ENCODE peak calls at places on chromosomes 11 and 22, in ten cellular contexts. W is HCT116, P is coronary artery, D is cardiac muscle cell, A is fibroblast of lung, L is psoas muscle, B is breast epithelium, G is transverse colon, O is neural progenitor cell, J is DND-41. K is an unnamed sample.

GRCh38 chr11:62400760-62401159 is 18.1 kb upstream of the SCGB1A1 start:
- DNase-seq in G (peak), J (no peak), O (no peak), D (peak), L (peak), P (peak), W (no peak), A (peak), B (peak), K (no peak)

GRCh38 chr11:65856689-65857499 is 1.1 kb downstream of the CFL1 start:
- DNase-seq in D (peak), A (peak), G (peak), J (peak), P (peak), B (peak), L (peak), W (no peak), O (peak), K (no peak)

GRCh38 chr11:72119188-72119587 is 6.7 kb upstream of the ANAPC15 start:
- DNase-seq in D (no peak), B (no peak), G (no peak), L (no peak), W (no peak), O (no peak), P (no peak), A (no peak), J (no peak), K (no peak)

GRCh38 chr22:42202669-42203068 is 67.8 kb downstream of the TCF20 start:
- DNase-seq in P (no peak), O (no peak), W (no peak), J (no peak), L (no peak), G (no peak), D (peak), B (no peak), A (peak), K (no peak)

GRCh38 chr11:2802389-2803185 is 83.0 kb downstream of the CDKN1C start:
- DNase-seq in G (peak), O (no peak), D (no peak), J (no peak), W (no peak), L (peak), B (peak), P (peak), A (no peak), K (no peak)

GRCh38 chr11:27716850-27717249 is 16.6 kb upstream of the BDNF start:
- DNase-seq in B (no peak), D (peak), L (no peak), P (no peak), J (no peak), A (peak), G (no peak), W (no peak), O (peak), K (no peak)

GRCh38 chr11:45486461-45486860 is 179.0 kb downstream of the CHST1 start:
- DNase-seq in G (no peak), P (peak), B (no peak), J (no peak), O (no peak), L (no peak), A (no peak), W (no peak), D (no peak), K (no peak)

GRCh38 chr11:123517559-123518364 is 87.7 kb downstream of the GRAMD1B start:
- DNase-seq in G (no peak), W (no peak), J (no peak), L (no peak), D (no peak), O (no peak), P (no peak), A (no peak), B (no peak), K (no peak)

GRCh38 chr11:124510279-124510678 is 33.2 kb downstream of the OR8B12 start:
- DNase-seq in O (no peak), W (no peak), P (no peak), A (no peak), G (no peak), B (no peak), J (no peak), D (no peak), L (no peak), K (no peak)

GRCh38 chr11:121344824-121345223 is 52.3 kb downstream of the SC5D start:
- DNase-seq in J (no peak), G (no peak), W (no peak), P (no peak), A (no peak), D (no peak), B (no peak), O (no peak), L (no peak), K (no peak)
- H3K27ac ChIP-seq in J (no peak), G (no peak), W (no peak), P (no peak), A (no peak), D (no peak), B (no peak), O (no peak), L (no peak), K (no peak)

GRCh38 chr11:77081381-77081851 is 14.6 kb downstream of the CAPN5 start:
- DNase-seq in G (peak), J (no peak), L (peak), W (no peak), B (no peak), P (no peak), A (no peak), O (no peak), D (no peak), K (no peak)

GRCh38 chr11:77083553-77084245 is 16.9 kb downstream of the CAPN5 start:
- DNase-seq in G (peak), O (no peak), J (no peak), A (no peak), L (peak), D (no peak), P (no peak), B (no peak), W (no peak), K (no peak)

GRCh38 chr11:77084581-77085191 is 17.9 kb downstream of the CAPN5 start:
- DNase-seq in P (no peak), J (no peak), B (no peak), O (no peak), L (peak), G (peak), A (no peak), W (no peak), D (no peak), K (no peak)

GRCh38 chr11:77081976-77082836 is 15.4 kb downstream of the CAPN5 start:
- DNase-seq in O (no peak), G (peak), J (no peak), A (no peak), W (no peak), D (no peak), B (no peak), L (peak), P (no peak), K (no peak)

GRCh38 chr11:77082838-77083552 is 16.2 kb downstream of the CAPN5 start:
- DNase-seq in A (peak), D (peak), B (no peak), L (peak), G (peak), W (no peak), P (no peak), O (no peak), J (peak), K (no peak)
- H3K27ac ChIP-seq in A (peak), D (no peak), B (peak), L (peak), G (peak), W (no peak), P (peak), O (no peak), J (peak), K (no peak)

GRCh38 chr11:60786811-60787567 is 1.9 kb downstream of the MS4A10 start:
- DNase-seq in O (no peak), P (no peak), L (peak), B (no peak), G (peak), D (peak), A (peak), W (no peak), J (no peak), K (peak)

GRCh38 chr11:60785806-60786361 is 751 bp downstream of the MS4A10 start:
- DNase-seq in W (no peak), J (no peak), P (no peak), D (peak), A (peak), L (no peak), B (no peak), O (no peak), G (no peak), K (no peak)

GRCh38 chr11:60783911-60784310 is 1.2 kb upstream of the MS4A10 start:
- DNase-seq in J (no peak), O (no peak), D (no peak), L (no peak), P (no peak), B (no peak), A (no peak), G (no peak), W (no peak), K (no peak)

GRCh38 chr11:60783141-60783484 is 2.0 kb upstream of the MS4A10 start:
- DNase-seq in A (no peak), P (no peak), B (no peak), J (no peak), G (no peak), W (no peak), D (no peak), L (no peak), O (no peak), K (no peak)

GRCh38 chr11:60785136-60785535 is at the start of gene MS4A10:
- DNase-seq in W (no peak), J (no peak), L (no peak), P (no peak), A (no peak), B (no peak), O (no peak), D (no peak), G (peak), K (no peak)
- H3K27ac ChIP-seq in W (no peak), J (no peak), L (no peak), P (no peak), A (no peak), B (no peak), O (no peak), D (no peak), G (no peak), K (no peak)

GRCh38 chr11:18253222-18253621 is 4.8 kb upstream of the SAA2 start:
- DNase-seq in W (peak), J (no peak), P (no peak), B (no peak), D (no peak), A (no peak), O (no peak), L (no peak), G (no peak), K (no peak)
- H3K27ac ChIP-seq in W (no peak), J (no peak), P (no peak), B (no peak), D (no peak), A (no peak), O (no peak), L (no peak), G (no peak), K (no peak)

K was measured in RWPE1.